ENCODE peak calls at places on chromosomes 2 and 18, in ten cellular contexts. E is MG63; D is HEK293T; N is activated naive CD8-positive, alpha-beta T cell treated with anti-CD3 and anti-CD28 coated beads for 36 hours; P is hypothalamus; C is right lobe of liver; F is activated CD8-positive, alpha-beta T cell treated with anti-CD3 and anti-CD28 coated beads, Interleukin-2, amount 10 ng/mL, durations not matched to agents 7 days and 5 days; I is ureter; Y is EL; R is AG09319. L is an unnamed sample.

GRCh38 chr2:1132328-1132964 is 181.8 kb downstream of the SNTG2 start:
- DNase-seq in D (no peak), F (no peak), E (no peak), Y (no peak), C (no peak), I (no peak), P (no peak), R (no peak), N (peak), L (no peak)

GRCh38 chr2:180655393-180655792 is 325.0 kb upstream of the UBE2E3 start:
- DNase-seq in C (no peak), I (no peak), R (no peak), Y (peak), N (no peak), D (no peak), E (no peak), P (no peak), F (no peak), L (no peak)

GRCh38 chr2:216229488-216229887 is 120.3 kb downstream of the XRCC5 start:
- DNase-seq in I (no peak), R (no peak), D (no peak), Y (no peak), F (no peak), C (no peak), E (no peak), P (no peak), N (no peak), L (no peak)

GRCh38 chr2:69192176-69192945 is 179.4 kb downstream of the ANTXR1 start:
- DNase-seq in I (no peak), D (no peak), P (no peak), N (no peak), Y (no peak), F (no peak), E (no peak), R (no peak), C (no peak), L (no peak)

GRCh38 chr2:85971369-85971768 is 82.6 kb upstream of the ST3GAL5 start:
- DNase-seq in R (no peak), Y (peak), E (no peak), C (no peak), P (no peak), D (no peak), F (no peak), I (no peak), N (no peak), L (no peak)

GRCh38 chr2:230778350-230779140 is 65.9 kb downstream of the CAB39 start:
- DNase-seq in R (no peak), C (no peak), P (no peak), D (no peak), N (no peak), F (no peak), I (no peak), E (no peak), Y (no peak), L (no peak)

GRCh38 chr18:39602112-39602511 is 2036.5 kb upstream of the CELF4 start:
- DNase-seq in F (no peak), D (no peak), Y (no peak), P (no peak), I (no peak), N (no peak), R (no peak), C (no peak), E (no peak), L (no peak)

GRCh38 chr18:69789794-69790193 is 157.9 kb downstream of the CD226 start:
- DNase-seq in N (no peak), I (no peak), Y (no peak), D (no peak), F (no peak), E (no peak), P (no peak), C (no peak), R (no peak), L (no peak)

GRCh38 chr18:3360211-3360610 is 89.8 kb upstream of the TGIF1 start:
- DNase-seq in N (no peak), E (no peak), C (no peak), P (no peak), R (no peak), D (no peak), I (no peak), Y (no peak), F (no peak), L (no peak)

GRCh38 chr2:177676636-177677035 is 284.1 kb downstream of the AGPS start:
- DNase-seq in I (no peak), P (no peak), Y (no peak), R (no peak), D (no peak), F (no peak), C (no peak), N (no peak), E (no peak), L (no peak)

GRCh38 chr2:145066151-145066661 is 546.3 kb upstream of the ZEB2 start:
- DNase-seq in N (no peak), D (no peak), Y (no peak), C (no peak), P (no peak), F (no peak), I (no peak), R (no peak), E (no peak), L (no peak)

GRCh38 chr2:86783615-86784339 is 6.9 kb downstream of the CD8A start:
- DNase-seq in N (peak), E (no peak), Y (no peak), P (no peak), R (no peak), C (no peak), F (no peak), I (no peak), D (no peak), L (no peak)

GRCh38 chr18:74728586-74728985 is 130.9 kb downstream of the ZNF407 start:
- DNase-seq in E (no peak), R (no peak), F (no peak), I (no peak), N (no peak), Y (no peak), P (no peak), D (no peak), C (no peak), L (no peak)

GRCh38 chr2:219769044-219770030 is 141.9 kb downstream of the SLC4A3 start:
- DNase-seq in Y (peak), R (no peak), P (no peak), C (no peak), I (peak), F (no peak), D (no peak), N (no peak), E (peak), L (no peak)

GRCh38 chr2:220949476-220949875 is 622.6 kb downstream of the EPHA4 start:
- DNase-seq in D (no peak), C (no peak), N (no peak), Y (no peak), P (no peak), R (no peak), E (no peak), F (no peak), I (no peak), L (no peak)

GRCh38 chr2:42342061-42342794 is 18.8 kb downstream of the COX7A2L start:
- DNase-seq in C (peak), F (no peak), E (peak), D (no peak), R (peak), I (peak), Y (peak), P (no peak), N (no peak), L (no peak)

GRCh38 chr2:235458839-235459273 is 35.0 kb upstream of the AGAP1 start:
- DNase-seq in C (no peak), E (peak), N (no peak), Y (peak), I (no peak), P (no peak), F (no peak), D (no peak), R (no peak), L (no peak)

GRCh38 chr2:85666435-85666924 is 1.5 kb downstream of the SFTPB start:
- DNase-seq in Y (no peak), F (no peak), P (no peak), R (no peak), C (no peak), E (no peak), D (no peak), I (no peak), N (no peak), L (no peak)